ENCODE peak calls at places on chromosomes 7 and 10, in ten cellular contexts. G, Y, I, P, Z, V, T, H, W and X are unnamed samples.

GRCh38 chr7:74203157-74203556 is 6.6 kb upstream of the LAT2 start:
- DNase-seq in H (no peak), V (no peak), G (peak), Z (no peak), Y (no peak), I (no peak), W (peak), P (peak), T (peak), X (peak)

GRCh38 chr7:136086712-136087111 is 109.6 kb upstream of the MTPN start:
- DNase-seq in V (no peak), G (peak), I (peak), Y (no peak), H (no peak), P (peak), W (peak), Z (peak), T (peak), X (peak)

GRCh38 chr7:115297651-115298050 is 375.8 kb downstream of the MDFIC start:
- DNase-seq in H (no peak), I (peak), V (no peak), Z (no peak), Y (peak), P (peak), W (peak), T (no peak), G (peak), X (peak)

GRCh38 chr10:11824376-11824775 is 1.2 kb downstream of the PROSER2 start:
- DNase-seq in H (no peak), T (no peak), V (no peak), W (no peak), P (peak), Y (no peak), I (no peak), G (peak), Z (no peak), X (peak)

GRCh38 chr7:15561840-15562239 is at the start of gene AGMO:
- DNase-seq in H (peak), P (no peak), I (no peak), Y (peak), T (no peak), Z (peak), W (peak), V (peak), G (peak), X (peak)

GRCh38 chr7:20330797-20331230 is at the start of gene ITGB8:
- DNase-seq in G (peak), Y (no peak), I (peak), W (no peak), V (peak), Z (no peak), P (no peak), T (peak), H (peak), X (no peak)

GRCh38 chr7:8035647-8036518 is 67.3 kb downstream of the GLCCI1 start:
- DNase-seq in W (no peak), I (no peak), V (no peak), Y (no peak), P (peak), G (peak), T (no peak), Z (no peak), H (no peak), X (peak)

GRCh38 chr10:72221278-72221677 is 5.2 kb upstream of the ASCC1 start:
- DNase-seq in H (no peak), G (no peak), Z (no peak), T (no peak), I (no peak), P (no peak), V (no peak), W (no peak), Y (no peak), X (no peak)

GRCh38 chr10:17147884-17148494 is 18.4 kb upstream of the CUBN start:
- DNase-seq in I (no peak), H (no peak), V (no peak), Y (no peak), T (peak), Z (no peak), W (no peak), P (no peak), G (peak), X (peak)

GRCh38 chr7:21903074-21903786 is 42.5 kb downstream of the CDCA7L start:
- DNase-seq in Y (no peak), P (no peak), T (no peak), H (no peak), Z (no peak), I (no peak), W (no peak), G (no peak), V (no peak), X (peak)

GRCh38 chr7:13912740-13913320 is 76.6 kb downstream of the ETV1 start:
- DNase-seq in W (no peak), I (no peak), T (peak), V (no peak), H (no peak), Y (no peak), P (no peak), Z (no peak), G (no peak), X (no peak)

GRCh38 chr7:1087462-1087809 is 477 bp upstream of the GPER1 start:
- DNase-seq in Z (no peak), T (peak), Y (no peak), G (peak), P (no peak), I (no peak), W (no peak), H (no peak), V (no peak), X (peak)

GRCh38 chr7:70919491-70920073 is 212.4 kb upstream of the GALNT17 start:
- DNase-seq in T (no peak), V (no peak), I (no peak), W (no peak), H (no peak), G (no peak), Z (no peak), Y (no peak), P (no peak), X (no peak)

GRCh38 chr10:78337016-78337415 is 303.4 kb downstream of the RPS24 start:
- DNase-seq in G (no peak), W (no peak), P (no peak), T (no peak), H (no peak), Z (no peak), I (no peak), Y (no peak), V (no peak), X (no peak)

GRCh38 chr10:78333362-78334143 is 299.9 kb downstream of the RPS24 start:
- DNase-seq in T (no peak), Z (no peak), P (no peak), I (no peak), W (no peak), V (no peak), G (no peak), H (no peak), Y (no peak), X (no peak)

GRCh38 chr10:78336402-78336791 is 302.7 kb downstream of the RPS24 start:
- DNase-seq in Z (no peak), Y (peak), H (no peak), P (no peak), I (no peak), T (no peak), V (no peak), W (no peak), G (peak), X (peak)

GRCh38 chr10:78335691-78336401 is 302.2 kb downstream of the RPS24 start:
- DNase-seq in G (peak), Y (peak), W (no peak), Z (no peak), I (peak), V (peak), H (peak), P (no peak), T (peak), X (peak)

GRCh38 chr10:78335371-78335690 is 301.7 kb downstream of the RPS24 start:
- DNase-seq in H (no peak), W (no peak), G (no peak), Y (no peak), P (no peak), I (no peak), T (no peak), V (no peak), Z (no peak), X (no peak)
- H3K4me3 ChIP-seq in H (no peak), W (no peak), G (no peak), Y (no peak), P (no peak), I (no peak), T (no peak), V (no peak), Z (no peak), X (no peak)

DNA sequence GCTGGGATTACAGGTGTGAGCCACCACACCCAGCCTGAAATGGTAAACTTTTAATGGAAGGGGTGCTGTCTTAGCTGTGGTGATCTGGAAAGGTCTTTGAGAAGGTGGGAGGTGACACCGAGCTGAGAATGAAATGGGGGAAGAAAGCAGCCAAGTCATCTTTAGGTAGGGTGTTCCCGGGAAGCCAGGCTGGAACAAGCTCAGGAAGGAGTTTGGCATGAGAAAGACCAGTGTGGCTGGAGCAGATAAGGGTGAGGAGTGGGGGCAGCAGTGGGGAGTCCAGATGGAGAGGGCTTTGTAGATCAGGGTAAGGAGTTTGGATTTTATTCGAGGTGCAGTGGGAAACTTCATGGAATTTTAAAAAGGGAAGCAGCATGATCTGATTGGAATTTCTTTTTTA is 30.0 kb downstream of the KIFBP start:
- DNase-seq in P (no peak), V (no peak), G (no peak), H (no peak), W (no peak), I (no peak), Y (no peak), T (no peak), Z (no peak), X (no peak)
- TF ChIP-seq CTCF in P (no peak), V (no peak), G (no peak), H (no peak), W (no peak), I (no peak), Y (no peak), T (no peak), Z (no peak), X (no peak)

GRCh38 chr7:55065079-55065478 is 46.3 kb downstream of the EGFR start:
- DNase-seq in I (peak), H (peak), Z (no peak), W (peak), V (no peak), T (peak), G (peak), Y (peak), P (peak), X (peak)

GRCh38 chr7:55060690-55061414 is 42.0 kb downstream of the EGFR start:
- DNase-seq in T (no peak), Z (no peak), I (no peak), P (no peak), H (no peak), W (no peak), V (no peak), G (peak), Y (no peak), X (peak)

GRCh38 chr7:55062106-55062499 is 43.3 kb downstream of the EGFR start:
- DNase-seq in Y (no peak), W (no peak), G (peak), T (no peak), V (no peak), H (no peak), P (no peak), Z (no peak), I (no peak), X (no peak)

GRCh38 chr7:55063633-55064032 is 44.8 kb downstream of the EGFR start:
- DNase-seq in G (peak), I (peak), T (no peak), Y (no peak), P (peak), W (no peak), V (no peak), H (no peak), Z (no peak), X (peak)

GRCh38 chr7:55063036-55063435 is 44.2 kb downstream of the EGFR start:
- DNase-seq in G (no peak), P (no peak), T (no peak), H (no peak), V (no peak), W (no peak), Y (no peak), I (no peak), Z (no peak), X (no peak)
- H3K4me3 ChIP-seq in G (no peak), P (no peak), T (no peak), H (no peak), V (no peak), W (no peak), Y (no peak), I (no peak), Z (no peak), X (no peak)

GRCh38 chr10:44965104-44965503 is 5.5 kb downstream of the RASSF4 start:
- DNase-seq in H (no peak), I (no peak), G (no peak), P (no peak), Z (no peak), V (no peak), Y (no peak), T (no peak), W (no peak), X (no peak)

GRCh38 chr10:44961231-44961571 is 1.6 kb downstream of the RASSF4 start:
- DNase-seq in Z (peak), Y (no peak), V (no peak), I (no peak), G (no peak), H (no peak), P (no peak), T (no peak), W (no peak), X (no peak)

GRCh38 chr10:44961931-44962750 is 2.5 kb downstream of the RASSF4 start:
- DNase-seq in I (no peak), H (no peak), Y (no peak), T (no peak), G (no peak), W (no peak), P (no peak), Z (no peak), V (no peak), X (no peak)

GRCh38 chr10:44963772-44964633 is 4.4 kb downstream of the RASSF4 start:
- DNase-seq in I (no peak), T (peak), Z (peak), V (peak), P (no peak), Y (peak), G (peak), W (peak), H (peak), X (peak)

GRCh38 chr10:44962870-44963738 is 3.5 kb downstream of the RASSF4 start:
- DNase-seq in W (no peak), V (no peak), I (no peak), Z (no peak), G (no peak), T (no peak), P (no peak), Y (peak), H (peak), X (no peak)
- TF ChIP-seq CTCF in W (no peak), V (peak), I (no peak), Z (no peak), G (no peak), T (no peak), P (peak), Y (peak), H (peak), X (peak)

DNA sequence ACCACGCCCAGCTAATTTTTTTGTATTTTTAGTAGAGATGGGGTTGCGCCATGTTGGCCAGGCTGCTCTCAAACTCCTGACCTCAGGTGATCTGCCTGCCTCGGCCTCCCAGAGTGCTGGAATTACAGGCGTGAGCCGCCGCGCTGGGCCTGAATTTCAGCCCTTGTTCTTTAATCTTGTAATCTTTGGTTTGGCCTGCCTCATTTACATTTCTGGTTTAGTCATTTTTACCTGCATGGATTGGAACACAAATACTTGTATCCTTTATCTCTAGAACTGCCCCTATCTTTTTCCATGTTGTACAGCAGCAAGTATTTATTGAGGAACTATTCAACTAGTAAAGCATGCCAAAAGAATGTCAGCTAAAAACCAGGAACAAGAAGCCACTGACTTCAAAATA is 195.6 kb upstream of the FRMD4A start:
- DNase-seq in I (no peak), H (no peak), V (no peak), W (no peak), T (no peak), Z (no peak), P (no peak), G (no peak), Y (no peak), X (no peak)
- H3K4me3 ChIP-seq in I (no peak), H (no peak), V (no peak), W (no peak), T (no peak), Z (no peak), P (no peak), G (no peak), Y (no peak), X (no peak)

DNA sequence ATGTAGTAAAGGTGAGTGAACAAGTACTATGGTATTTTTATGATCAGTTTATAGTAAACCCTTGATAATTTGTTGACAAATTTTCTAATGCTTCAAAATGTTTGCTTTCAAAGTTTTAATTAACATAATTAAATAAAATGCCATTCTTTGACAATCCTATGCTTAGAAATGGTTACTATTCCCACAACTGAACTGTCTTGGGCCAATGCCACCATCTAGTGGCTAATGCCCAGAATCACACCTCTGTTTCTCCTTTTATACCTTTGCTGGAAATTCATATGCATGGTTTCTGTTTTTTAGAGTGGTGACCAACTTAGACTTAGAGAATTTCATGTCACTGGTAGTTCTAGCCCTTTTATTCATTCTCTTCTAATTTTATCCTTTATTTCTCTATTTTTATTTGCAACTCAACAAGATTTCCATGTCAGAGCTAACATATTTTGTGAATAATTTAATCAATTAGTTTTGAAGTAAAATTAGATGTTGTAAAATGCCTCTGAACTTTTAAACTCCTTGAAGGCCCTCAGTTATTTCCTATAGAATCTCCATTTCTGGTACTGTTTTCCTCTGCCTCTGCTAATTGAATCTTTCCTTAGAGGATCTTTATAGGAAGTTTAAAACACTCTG is 31.1 kb downstream of the PCGF5 start:
- DNase-seq in H (peak), W (peak), I (no peak), Z (peak), V (no peak), G (peak), P (peak), T (peak), Y (no peak), X (peak)
- TF ChIP-seq CTCF in H (peak), W (peak), I (peak), Z (peak), V (peak), G (peak), P (peak), T (peak), Y (peak), X (peak)

DNA sequence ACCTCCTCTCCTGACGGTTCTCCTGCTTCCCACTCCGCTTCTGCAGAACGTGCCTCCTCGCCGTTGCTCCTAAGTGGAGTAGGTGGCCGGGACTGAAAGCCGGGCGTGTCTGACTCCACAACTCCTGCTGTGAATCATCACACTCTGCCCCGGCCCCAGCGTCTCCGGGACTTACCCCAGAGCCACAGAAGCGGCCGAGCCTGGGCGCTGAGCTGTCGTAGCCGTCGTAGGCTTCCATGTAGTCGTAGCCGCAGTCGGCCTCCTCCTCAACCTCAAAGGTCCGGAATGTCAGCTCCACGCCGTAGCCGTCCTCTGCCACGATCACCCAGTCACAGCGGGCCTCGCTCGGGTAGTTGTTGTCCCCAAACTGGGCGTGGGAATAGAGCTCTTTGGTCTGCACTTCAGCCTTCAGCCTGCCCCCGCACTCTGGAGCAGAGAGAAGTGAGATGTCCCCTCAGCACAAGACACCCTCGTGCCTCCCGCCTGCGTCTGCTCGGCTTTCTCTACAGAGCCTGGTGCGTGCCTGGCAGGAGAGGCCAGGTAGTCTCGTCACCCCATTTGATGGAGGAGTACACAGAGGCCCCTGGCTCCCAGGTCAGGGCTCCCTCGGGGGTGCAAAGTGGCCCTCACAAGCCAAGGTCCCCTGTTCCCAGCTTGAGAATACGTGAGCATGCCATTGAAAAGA is 11.2 kb upstream of the OPALIN start:
- DNase-seq in I (peak), P (no peak), W (no peak), H (no peak), G (no peak), V (no peak), Y (no peak), Z (no peak), T (no peak), X (no peak)
- H3K4me3 ChIP-seq in I (peak), P (no peak), W (peak), H (no peak), G (no peak), V (no peak), Y (no peak), Z (no peak), T (no peak), X (no peak)

DNA sequence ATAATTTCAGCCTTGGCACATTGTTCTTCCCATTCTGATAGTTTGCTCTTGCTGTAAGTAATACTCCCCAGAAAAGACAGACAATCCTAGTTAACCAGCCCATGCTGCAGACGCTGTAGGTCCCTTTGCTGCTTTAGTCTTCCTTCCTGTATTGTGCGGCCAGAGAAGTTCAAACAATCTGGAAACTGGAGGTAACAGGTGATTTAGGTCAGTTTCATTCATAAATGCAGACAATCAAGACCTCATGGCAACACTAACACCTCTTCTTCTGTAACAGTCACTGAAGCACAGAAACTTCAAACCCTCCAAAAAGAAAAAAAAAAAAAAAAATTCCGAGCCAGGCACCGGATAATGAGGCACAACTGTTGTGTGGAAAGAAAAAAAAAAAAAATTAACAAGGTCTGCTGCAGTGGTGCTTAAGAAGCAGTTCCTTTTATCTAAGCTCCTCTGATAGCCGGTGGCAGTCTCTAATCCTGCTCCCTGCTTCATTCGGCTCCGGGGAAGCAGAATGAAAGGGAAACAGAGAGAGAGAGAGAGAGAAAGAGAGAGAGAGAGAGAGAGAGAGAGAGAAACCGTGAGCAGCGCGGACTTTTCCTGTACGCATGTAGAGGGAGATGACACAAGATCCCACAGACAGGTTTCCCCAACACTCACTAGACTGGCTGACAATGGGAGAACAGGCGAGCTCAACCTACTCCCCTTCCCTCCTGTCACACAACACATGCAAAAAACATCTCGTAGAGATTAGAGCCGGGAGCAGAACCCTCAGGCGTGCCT is at the start of gene SEMA3A:
- DNase-seq in G (peak), V (no peak), P (peak), Y (no peak), T (peak), H (no peak), W (peak), Z (no peak), I (no peak), X (peak)
- TF ChIP-seq CTCF in G (no peak), V (no peak), P (no peak), Y (peak), T (peak), H (no peak), W (peak), Z (no peak), I (peak), X (no peak)